ENCODE peak calls at places on chromosomes 12 and 14, in eight cellular contexts. X is activated CD4-positive, CD25-positive, alpha-beta regulatory T cell; G is Calu3; M is NCI-H345; S is endodermal cell; W is activated CD8-positive, alpha-beta memory T cell treated with anti-CD3 and anti-CD28 coated beads, Interleukin-2, amount 10 ng/mL, durations not matched to agents 7 days and 5 days; E is activated T-cell treated with anti-CD3 and anti-CD28 coated beads for 24 hours; F is H4. Q is an unnamed sample.

GRCh38 chr14:99351166-99352007 is 79.4 kb upstream of the BCL11B start:
- DNase-seq in X (no peak), E (no peak), S (no peak), W (no peak), M (no peak), G (no peak), F (no peak), Q (no peak)

GRCh38 chr12:52203126-52203921 is 11.5 kb upstream of the KRT80 start:
- DNase-seq in S (peak), G (peak), X (no peak), M (peak), E (no peak), F (peak), W (no peak), Q (no peak)

GRCh38 chr14:101885254-101885576 is 79.2 kb upstream of the DYNC1H1 start:
- DNase-seq in M (no peak), X (no peak), G (no peak), S (no peak), F (no peak), W (no peak), E (no peak), Q (no peak)

GRCh38 chr12:388547-389137 is 478 bp downstream of the KDM5A start:
- DNase-seq in E (no peak), M (no peak), X (no peak), G (peak), F (no peak), W (peak), S (no peak), Q (peak)

GRCh38 chr12:45184145-45184958 is 31.5 kb upstream of the ANO6 start:
- DNase-seq in S (no peak), M (no peak), W (no peak), F (no peak), G (no peak), E (no peak), X (no peak), Q (no peak)

GRCh38 chr12:25495336-25496097 is 57.6 kb downstream of the LMNTD1 start:
- DNase-seq in X (no peak), F (peak), M (no peak), E (no peak), S (peak), W (no peak), G (peak), Q (no peak)

GRCh38 chr12:51910691-51911090 is 3.4 kb downstream of the ACVRL1 start:
- DNase-seq in E (no peak), M (no peak), G (no peak), S (no peak), F (no peak), X (no peak), W (no peak), Q (no peak)

GRCh38 chr14:101061411-101062064 is 158.0 kb upstream of the RTL1 start:
- DNase-seq in G (no peak), W (no peak), M (no peak), F (no peak), S (no peak), X (no peak), E (no peak), Q (no peak)

GRCh38 chr12:23954332-23954731 is 4.9 kb upstream of the SOX5 start:
- DNase-seq in E (no peak), W (no peak), X (no peak), M (no peak), F (no peak), G (no peak), S (no peak), Q (no peak)

GRCh38 chr12:57744194-57744776 is 554 bp upstream of the TSPAN31 start:
- DNase-seq in S (no peak), E (peak), F (peak), W (peak), G (peak), M (peak), X (peak), Q (peak)

GRCh38 chr14:93042968-93043940 is 72.5 kb downstream of the ITPK1 start:
- DNase-seq in W (no peak), S (peak), X (no peak), M (no peak), F (peak), E (no peak), G (peak), Q (no peak)

GRCh38 chr12:29889737-29890136 is 106.0 kb upstream of the TMTC1 start:
- DNase-seq in X (no peak), E (no peak), W (no peak), F (peak), M (peak), S (peak), G (peak), Q (peak)

GRCh38 chr12:27549231-27549800 is 25.3 kb downstream of the PPFIBP1 start:
- DNase-seq in S (no peak), X (no peak), G (no peak), E (no peak), M (no peak), W (no peak), F (peak), Q (no peak)

GRCh38 chr12:27861428-27862167 is 81.6 kb upstream of the MANSC4 start:
- DNase-seq in F (no peak), X (no peak), M (no peak), S (no peak), E (no peak), G (no peak), W (no peak), Q (no peak)

GRCh38 chr12:40222247-40222646 is 2.5 kb upstream of the LRRK2 start:
- DNase-seq in X (no peak), E (no peak), F (no peak), M (no peak), G (no peak), W (no peak), S (no peak), Q (no peak)

Q was measured in activated T-helper 2 cell treated with anti-CD3 and anti-CD28 coated beads, Interferon-gamma antibody, Interleukin-2, Interleukin-4, amounts not matched to agents 10 μg/mL and 5 μg/mL and 100 μg/mL, durations not matched to agents 14 hours and 24 hours and 36 hours.